ENCODE peak calls at places on chromosomes 1 and 21, in four cellular contexts. V is RCC 7860, F is astrocyte of the spinal cord, P is amniotic stem cell. C is an unnamed sample.

GRCh38 chr1:225697437-225697836 is 44.5 kb upstream of the ENAH start:
- DNase-seq in V (no peak), F (no peak), P (no peak), C (no peak)

GRCh38 chr1:211606327-211606913 is 27.5 kb upstream of the SLC30A1 start:
- DNase-seq in V (no peak), F (no peak), P (no peak), C (no peak)

GRCh38 chr21:36245649-36246048 is 74.3 kb upstream of the MORC3 start:
- DNase-seq in V (no peak), F (no peak), P (no peak), C (no peak)

GRCh38 chr1:113811353-113811887 is 856 bp downstream of the RSBN1 start:
- DNase-seq in V (no peak), F (peak; percentile 39), P (no peak), C (peak; percentile 70)

GRCh38 chr1:211732276-211732571 is 56.8 kb upstream of the NEK2 start:
- DNase-seq in V (no peak), F (no peak), P (no peak), C (no peak)

GRCh38 chr1:229430761-229431269 is 3.1 kb downstream of the ACTA1 start:
- DNase-seq in V (no peak), F (peak; percentile 53), P (no peak), C (peak; percentile 38)

GRCh38 chr1:117260761-117261462 is 50.2 kb upstream of the VTCN1 start:
- DNase-seq in V (no peak), F (no peak), P (no peak), C (no peak)

GRCh38 chr1:178102218-178102617 is 8.3 kb downstream of the RASAL2 start:
- DNase-seq in V (no peak), F (no peak), P (no peak), C (no peak)

GRCh38 chr1:174413632-174414031 is 34.1 kb upstream of the GPR52 start:
- DNase-seq in V (no peak), F (no peak), P (no peak), C (no peak)

GRCh38 chr1:37944091-37944763 is 2.6 kb downstream of the INPP5B start:
- DNase-seq in V (no peak), F (peak; percentile 31), P (no peak), C (no peak)

GRCh38 chr1:11052839-11053757 is 6.1 kb upstream of the MASP2 start:
- DNase-seq in V (no peak), F (no peak), P (no peak), C (no peak)

GRCh38 chr1:19371226-19372135 is 59.4 kb downstream of the SLC66A1 start:
- DNase-seq in V (no peak), F (no peak), P (no peak), C (no peak)

GRCh38 chr1:109761227-109762038 is 2.3 kb downstream of the EPS8L3 start:
- DNase-seq in V (no peak), F (no peak), P (no peak), C (peak; percentile 17)

C was measured in colonic mucosa.